ENCODE peak calls at places on chromosomes 12 and 14, in nine cellular contexts. A is tibial artery; F is SK-N-DZ; O is osteocyte; N is mucosa of descending colon; X is left lobe of liver; K is naive thymus-derived CD8-positive, alpha-beta T cell; T is substantia nigra; D is cardiac fibroblast. V is an unnamed sample.

GRCh38 chr12:10235761-10236631 is 23.3 kb downstream of the GABARAPL1 start:
- DNase-seq in A (no peak), F (peak; percentile 39), O (no peak), N (no peak), X (no peak), K (peak; percentile 60), T (peak; percentile 55), D (peak; percentile 62), V (peak; percentile 10)

GRCh38 chr14:80364274-80364673 is 153.0 kb upstream of the DIO2 start:
- DNase-seq in A (no peak), F (peak; percentile 6), O (no peak), N (no peak), X (no peak), K (no peak), T (no peak), D (peak; percentile 51), V (no peak)

GRCh38 chr12:130156652-130157275 is 5.5 kb upstream of the FZD10 start:
- DNase-seq in A (no peak), F (no peak), O (no peak), N (no peak), X (no peak), K (no peak), T (no peak), D (no peak), V (no peak)

GRCh38 chr14:56855891-56856461 is 45.7 kb upstream of the OTX2 start:
- DNase-seq in A (no peak), F (no peak), O (no peak), N (peak; percentile 72), X (no peak), K (no peak), T (no peak), D (no peak), V (no peak)

GRCh38 chr12:124867389-124867930 is 3.8 kb upstream of the SCARB1 start:
- DNase-seq in A (no peak), F (no peak), O (no peak), N (no peak), X (no peak), K (no peak), T (no peak), D (peak; percentile 65), V (no peak)

GRCh38 chr14:82422186-82422585 is 888.5 kb upstream of the SEL1L start:
- DNase-seq in A (no peak), F (no peak), O (no peak), N (no peak), X (no peak), K (no peak), T (no peak), D (no peak), V (no peak)

GRCh38 chr14:52703225-52703624 is 3.8 kb upstream of the PSMC6 start:
- DNase-seq in A (no peak), F (no peak), O (no peak), N (no peak), X (no peak), K (no peak), T (no peak), D (peak; percentile 97), V (peak; percentile 87)

GRCh38 chr12:51883998-51884675 is 3.8 kb upstream of the ANKRD33 start:
- DNase-seq in A (no peak), F (no peak), O (no peak), N (no peak), X (no peak), K (no peak), T (no peak), D (no peak), V (no peak)

GRCh38 chr14:60647081-60647836 is 2.0 kb downstream of the SIX1 start:
- DNase-seq in A (peak; percentile 77), F (peak; percentile 11), O (no peak), N (no peak), X (peak; percentile 82), K (no peak), T (no peak), D (no peak), V (no peak)

GRCh38 chr12:82687020-82687951 is 580 bp downstream of the TMTC2 start:
- DNase-seq in A (no peak), F (peak; percentile 63), O (no peak), N (peak; percentile 85), X (peak; percentile 50), K (peak; percentile 58), T (no peak), D (peak; percentile 31), V (peak; percentile 43)

GRCh38 chr14:98935921-98936320 is 336.1 kb downstream of the BCL11B start:
- DNase-seq in A (no peak), F (no peak), O (no peak), N (no peak), X (no peak), K (no peak), T (no peak), D (no peak), V (no peak)

GRCh38 chr14:68322970-68323620 is 469.8 kb downstream of the ZFP36L1 start:
- DNase-seq in A (no peak), F (no peak), O (no peak), N (no peak), X (no peak), K (no peak), T (no peak), D (no peak), V (no peak)

GRCh38 chr12:128969480-128970055 is 116.3 kb downstream of the GLT1D1 start:
- DNase-seq in A (peak; percentile 46), F (peak; percentile 79), O (no peak), N (no peak), X (peak; percentile 62), K (no peak), T (peak; percentile 15), D (no peak), V (no peak)

GRCh38 chr14:76995279-76996035 is 33.1 kb downstream of the IRF2BPL start:
- DNase-seq in A (no peak), F (no peak), O (no peak), N (no peak), X (no peak), K (no peak), T (no peak), D (no peak), V (no peak)

GRCh38 chr12:39077226-39077625 is 171.8 kb upstream of the CPNE8 start:
- DNase-seq in A (no peak), F (peak; percentile 55), O (no peak), N (no peak), X (no peak), K (no peak), T (no peak), D (no peak), V (no peak)

GRCh38 chr14:105378873-105379685 is 19.3 kb upstream of the TEX22 start:
- DNase-seq in A (no peak), F (no peak), O (no peak), N (no peak), X (no peak), K (no peak), T (no peak), D (no peak), V (no peak)

GRCh38 chr14:77607741-77608302 is 8.6 kb downstream of the SPTLC2 start:
- DNase-seq in A (no peak), F (no peak), O (no peak), N (peak; percentile 32), X (no peak), K (no peak), T (no peak), D (no peak), V (no peak)

GRCh38 chr14:54652188-54652889 is 85.4 kb downstream of the SAMD4A start:
- DNase-seq in A (peak; percentile 93), F (no peak), O (peak; percentile 92), N (peak; percentile 46), X (peak; percentile 56), K (no peak), T (no peak), D (peak; percentile 99), V (peak; percentile 98)

GRCh38 chr12:48979602-48980388 is 1.7 kb downstream of the WNT1 start:
- DNase-seq in A (no peak), F (no peak), O (no peak), N (peak; percentile 64), X (no peak), K (peak; percentile 58), T (no peak), D (no peak), V (no peak)

GRCh38 chr12:108367436-108367835 is 28.3 kb upstream of the CMKLR1 start:
- DNase-seq in A (peak; percentile 82), F (no peak), O (no peak), N (no peak), X (no peak), K (no peak), T (no peak), D (peak; percentile 47), V (peak; percentile 65)

GRCh38 chr12:79300199-79300568 is 390.6 kb downstream of the PAWR start:
- DNase-seq in A (no peak), F (no peak), O (no peak), N (no peak), X (no peak), K (no peak), T (no peak), D (peak; percentile 35), V (peak; percentile 48)

V was measured in NCI-H226.